ENCODE peak calls at places on chromosome 19, in nine cellular contexts. I, N, R, W, C, V, L, P and Z are unnamed samples.

GRCh38 chr19:49333426-49334288 is 1.5 kb upstream of the CD37 start:
- DNase-seq in I (no peak), N (peak; percentile 97), R (no peak), W (no peak), C (peak; percentile 56), V (no peak), L (peak; percentile 71), P (peak; percentile 31), Z (no peak)

GRCh38 chr19:34295103-34295502 is 40.7 kb downstream of the GARRE1 start:
- DNase-seq in I (no peak), N (no peak), R (no peak), W (no peak), C (no peak), V (no peak), L (no peak), P (no peak), Z (no peak)

GRCh38 chr19:3665681-3666544 is 34.4 kb downstream of the PIP5K1C start:
- DNase-seq in I (peak; percentile 84), N (peak; percentile 93), R (no peak), W (no peak), C (peak; percentile 74), V (no peak), L (peak; percentile 67), P (peak; percentile 37), Z (peak; percentile 71)

GRCh38 chr19:55273978-55274707 is 5.8 kb downstream of the HSPBP1 start:
- DNase-seq in I (no peak), N (no peak), R (no peak), W (no peak), C (no peak), V (no peak), L (no peak), P (no peak), Z (no peak)

GRCh38 chr19:56117376-56117884 is 3.7 kb downstream of the ZNF787 start:
- DNase-seq in I (no peak), N (no peak), R (no peak), W (no peak), C (no peak), V (no peak), L (no peak), P (no peak), Z (no peak)

GRCh38 chr19:14433454-14434156 is 499 bp downstream of the PKN1 start:
- DNase-seq in I (no peak), N (peak; percentile 86), R (no peak), W (no peak), C (no peak), V (no peak), L (peak; percentile 52), P (no peak), Z (no peak)

GRCh38 chr19:3451451-3451866 is 28.9 kb downstream of the SMIM24 start:
- DNase-seq in I (peak; percentile 83), N (no peak), R (no peak), W (no peak), C (no peak), V (peak; percentile 77), L (no peak), P (no peak), Z (no peak)

GRCh38 chr19:44757735-44758505 is 9.4 kb downstream of the BCL3 start:
- DNase-seq in I (peak; percentile 87), N (peak; percentile 87), R (no peak), W (no peak), C (peak; percentile 82), V (peak; percentile 73), L (no peak), P (peak; percentile 77), Z (no peak)

GRCh38 chr19:6887326-6887725 is at the start of gene ADGRE1:
- DNase-seq in I (no peak), N (peak; percentile 83), R (no peak), W (no peak), C (peak; percentile 63), V (no peak), L (no peak), P (no peak), Z (no peak)

GRCh38 chr19:45161715-45162463 is 1.1 kb upstream of the NKPD1 start:
- DNase-seq in I (peak; percentile 76), N (no peak), R (no peak), W (no peak), C (no peak), V (no peak), L (no peak), P (peak; percentile 56), Z (peak; percentile 21)

GRCh38 chr19:480016-480855 is 16.1 kb upstream of the MADCAM1 start:
- DNase-seq in I (peak; percentile 89), N (peak; percentile 81), R (no peak), W (no peak), C (peak; percentile 84), V (no peak), L (no peak), P (peak; percentile 58), Z (peak; percentile 70)

GRCh38 chr19:51440846-51441409 is 17.3 kb downstream of the SIGLEC8 start:
- DNase-seq in I (no peak), N (peak; percentile 76), R (no peak), W (no peak), C (no peak), V (no peak), L (peak; percentile 11), P (peak; percentile 5), Z (no peak)

GRCh38 chr19:47045867-47046470 is 2.5 kb downstream of the TMEM160 start:
- DNase-seq in I (no peak), N (no peak), R (no peak), W (no peak), C (no peak), V (no peak), L (no peak), P (no peak), Z (no peak)

GRCh38 chr19:6529351-6529750 is 1.5 kb upstream of the TNFSF9 start:
- DNase-seq in I (no peak), N (no peak), R (no peak), W (no peak), C (no peak), V (no peak), L (no peak), P (no peak), Z (no peak)

GRCh38 chr19:49150106-49150943 is 4.9 kb downstream of the HRC start:
- DNase-seq in I (peak; percentile 90), N (peak; percentile 88), R (no peak), W (no peak), C (peak; percentile 89), V (peak; percentile 58), L (peak; percentile 21), P (peak; percentile 87), Z (peak; percentile 77)

GRCh38 chr19:18386543-18387251 is 739 bp downstream of the GDF15 start:
- DNase-seq in I (no peak), N (no peak), R (no peak), W (no peak), C (no peak), V (no peak), L (no peak), P (peak; percentile 69), Z (no peak)

GRCh38 chr19:33933931-33934330 is 137.3 kb downstream of the KCTD15 start:
- DNase-seq in I (no peak), N (no peak), R (no peak), W (no peak), C (no peak), V (no peak), L (no peak), P (no peak), Z (no peak)

GRCh38 chr19:21092107-21092506 is 10.1 kb downstream of the ZNF714 start:
- DNase-seq in I (no peak), N (no peak), R (no peak), W (no peak), C (no peak), V (no peak), L (no peak), P (peak; percentile 71), Z (no peak)

GRCh38 chr19:16571283-16571682 is 932 bp downstream of the SLC35E1 start:
- DNase-seq in I (no peak), N (no peak), R (no peak), W (no peak), C (no peak), V (no peak), L (no peak), P (peak; percentile 51), Z (no peak)
- H3K27ac ChIP-seq in I (peak overlapping the region; percentile 86), N (peak overlapping the region; percentile 67), R (no peak overlapping the region), W (peak overlapping the region; percentile 91), C (no peak overlapping the region), V (no peak overlapping the region), L (peak overlapping the region; percentile 85), P (peak overlapping the region; percentile 53), Z (no peak overlapping the region)

GRCh38 chr19:1922803-1923202 is 17.6 kb downstream of the ADAT3 start:
- DNase-seq in I (no peak), N (no peak), R (no peak), W (no peak), C (no peak), V (no peak), L (no peak), P (no peak), Z (no peak)

GRCh38 chr19:1929051-1929742 is 11.8 kb upstream of the CSNK1G2 start:
- DNase-seq in I (peak; percentile 88), N (peak; percentile 96), R (no peak), W (no peak), C (peak; percentile 86), V (peak; percentile 73), L (peak; percentile 75), P (peak; percentile 75), Z (peak; percentile 84)

GRCh38 chr19:1924320-1924961 is 16.5 kb upstream of the CSNK1G2 start:
- DNase-seq in I (no peak), N (no peak), R (no peak), W (no peak), C (no peak), V (no peak), L (no peak), P (no peak), Z (no peak)

GRCh38 chr19:1923319-1923718 is 17.7 kb upstream of the CSNK1G2 start:
- DNase-seq in I (no peak), N (no peak), R (no peak), W (no peak), C (peak; percentile 61), V (no peak), L (no peak), P (no peak), Z (no peak)

DNA sequence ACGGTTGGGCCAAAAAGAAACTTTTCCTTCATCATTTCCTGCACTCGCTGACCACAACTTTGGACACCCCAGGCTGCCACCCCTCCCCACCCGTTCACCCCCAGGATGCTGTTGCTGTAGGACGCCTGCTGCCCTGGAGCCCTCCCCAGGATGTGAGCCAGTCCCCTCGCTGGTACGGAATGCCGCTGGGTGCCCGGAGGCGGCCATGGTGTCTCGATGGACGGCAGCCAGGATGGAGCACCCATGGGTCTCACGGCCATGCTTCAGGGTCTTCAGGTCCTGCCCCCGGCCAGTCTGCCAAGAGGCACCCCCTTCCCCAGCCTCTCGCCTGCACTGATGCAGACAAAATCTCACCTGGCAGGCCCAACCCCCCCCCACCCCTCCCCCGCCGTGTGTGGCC is 15.4 kb upstream of the CSNK1G2 start:
- DNase-seq in I (no peak), N (no peak), R (no peak), W (no peak), C (peak; percentile 52), V (no peak), L (no peak), P (no peak), Z (no peak)
- H3K27ac ChIP-seq in I (no peak overlapping the region), N (no peak overlapping the region), R (no peak overlapping the region), W (no peak overlapping the region), C (no peak overlapping the region), V (no peak overlapping the region), L (no peak overlapping the region), P (no peak overlapping the region), Z (no peak overlapping the region)

GRCh38 chr19:29098863-29099481 is 114.0 kb downstream of the UQCRFS1 start:
- DNase-seq in I (peak; percentile 88), N (peak; percentile 49), R (no peak), W (peak; percentile 92), C (peak; percentile 82), V (peak; percentile 80), L (no peak), P (peak; percentile 77), Z (no peak)
- H3K27ac ChIP-seq in I (peak overlapping the region; percentile 46), N (no peak overlapping the region), R (no peak overlapping the region), W (peak overlapping the region; percentile 67), C (no peak overlapping the region), V (no peak overlapping the region), L (no peak overlapping the region), P (no peak overlapping the region), Z (no peak overlapping the region)

GRCh38 chr19:12478234-12478941 is 6.2 kb downstream of the ZNF709 start:
- DNase-seq in I (no peak), N (no peak), R (no peak), W (no peak), C (no peak), V (no peak), L (no peak), P (no peak), Z (no peak)
- H3K27ac ChIP-seq in I (no peak overlapping the region), N (no peak overlapping the region), R (no peak overlapping the region), W (no peak overlapping the region), C (no peak overlapping the region), V (no peak overlapping the region), L (no peak overlapping the region), P (no peak overlapping the region), Z (no peak overlapping the region)